ENCODE peak calls at places on chromosome 4, in seven cellular contexts. R, Z, M, H, D, Q and F are unnamed samples.
A peak's percentile ranks its signal among the peaks of the same experiment; 100 is the strongest.

GRCh38 chr4:132614682-132615081 is 534.4 kb upstream of the PCDH10 start:
- DNase-seq in Z (no peak), M (no peak), D (no peak), R (no peak), Q (no peak), H (no peak), F (no peak)

GRCh38 chr4:15963001-15963451 is at the start of gene FGFBP2:
- DNase-seq in D (peak; percentile 72), Q (peak; percentile 67), M (peak; percentile 68), H (no peak), Z (peak; percentile 85), R (peak; percentile 66), F (peak; percentile 6)

GRCh38 chr4:148445071-148445902 is 3.1 kb upstream of the NR3C2 start:
- DNase-seq in H (peak; percentile 54), Q (peak; percentile 85), D (peak; percentile 51), Z (peak; percentile 94), R (peak; percentile 77), M (no peak), F (peak; percentile 72)

GRCh38 chr4:57093816-57094481 is 16.2 kb downstream of the IGFBP7 start:
- DNase-seq in Q (no peak), M (no peak), H (no peak), Z (no peak), R (no peak), D (no peak), F (no peak)

GRCh38 chr4:3249681-3250437 is 900 bp downstream of the MSANTD1 start:
- DNase-seq in D (no peak), M (no peak), R (no peak), Q (no peak), H (no peak), Z (peak; percentile 57), F (no peak)

GRCh38 chr4:17336524-17336941 is 175.4 kb downstream of the QDPR start:
- DNase-seq in M (no peak), R (peak; percentile 17), Q (no peak), H (no peak), Z (peak; percentile 83), D (no peak), F (peak; percentile 54)

GRCh38 chr4:721261-722171 is 15.9 kb downstream of the PCGF3 start:
- DNase-seq in Z (peak; percentile 80), D (no peak), R (peak; percentile 67), M (no peak), Q (no peak), H (no peak), F (no peak)

GRCh38 chr4:75671802-75672421 is 1.3 kb downstream of the G3BP2 start:
- DNase-seq in D (no peak), R (no peak), H (no peak), M (no peak), Z (no peak), Q (no peak), F (no peak)

GRCh38 chr4:104494161-104494560 is 533 bp downstream of the CXXC4 start:
- DNase-seq in Z (no peak), D (no peak), M (no peak), H (no peak), R (no peak), Q (peak; percentile 33), F (no peak)

GRCh38 chr4:6179362-6179761 is 21.0 kb downstream of the JAKMIP1 start:
- DNase-seq in Z (no peak), D (no peak), R (no peak), M (no peak), H (no peak), Q (no peak), F (no peak)

GRCh38 chr4:149234798-149235197 is 580.8 kb downstream of the IQCM start:
- DNase-seq in M (no peak), R (no peak), Q (no peak), D (no peak), H (no peak), Z (no peak), F (no peak)

GRCh38 chr4:118034061-118034785 is at the start of gene NDST3:
- DNase-seq in Z (peak; percentile 85), D (peak; percentile 64), R (peak; percentile 26), M (peak; percentile 91), Q (peak; percentile 88), H (no peak), F (no peak)

GRCh38 chr4:186729856-186730255 is 6.2 kb upstream of the FAT1 start:
- DNase-seq in Z (no peak), Q (no peak), M (no peak), D (no peak), R (no peak), H (no peak), F (no peak)